ENCODE peak calls at places on chromosomes 3 and 15, in four cellular contexts. P is aorta, M is HCEC 1CT, X is Right ventricle myocardium superior. B is an unnamed sample.

GRCh38 chr3:181704421-181705066 is 7.2 kb upstream of the SOX2 start:
- DNase-seq in P (no peak), M (no peak), X (no peak), B (no peak)

GRCh38 chr3:165521131-165521871 is 315.9 kb downstream of the BCHE start:
- DNase-seq in P (no peak), M (no peak), X (no peak), B (no peak)

GRCh38 chr15:99911824-99912223 is 178.6 kb upstream of the LYSMD4 start:
- DNase-seq in P (no peak), M (no peak), X (no peak), B (no peak)

GRCh38 chr3:113006350-113007056 is 15.7 kb downstream of the GTPBP8 start:
- DNase-seq in P (no peak), M (no peak), X (no peak), B (no peak)

GRCh38 chr3:12046406-12046805 is 42.2 kb downstream of the SYN2 start:
- DNase-seq in P (no peak), M (peak), X (no peak), B (peak)

GRCh38 chr3:10926831-10927521 is 65.6 kb upstream of the SLC6A1 start:
- DNase-seq in P (no peak), M (no peak), X (no peak), B (no peak)

GRCh38 chr3:146277953-146278631 is 27.2 kb upstream of the PLSCR4 start:
- DNase-seq in P (no peak), M (peak), X (no peak), B (no peak)

GRCh38 chr3:123618768-123619484 is 34.1 kb upstream of the HACD2 start:
- DNase-seq in P (peak), M (no peak), X (peak), B (peak)

GRCh38 chr15:31296304-31297220 is 30.1 kb upstream of the KLF13 start:
- DNase-seq in P (no peak), M (no peak), X (no peak), B (no peak)

GRCh38 chr15:68384451-68385239 is 47.3 kb downstream of the ITGA11 start:
- DNase-seq in P (peak), M (peak), X (peak), B (no peak)

GRCh38 chr15:79243723-79244122 is 38.8 kb upstream of the ANKRD34C start:
- DNase-seq in P (no peak), M (no peak), X (peak), B (no peak)